ENCODE peak calls at places on chromosomes 6 and 20, in six cellular contexts. I, C, A, Q, N and M are unnamed samples.

GRCh38 chr20:18750735-18751134 is 62.8 kb upstream of the SCP2D1 start:
- DNase-seq in N (peak), Q (no peak), C (no peak), A (no peak), I (no peak), M (no peak)

GRCh38 chr20:33415948-33416347 is 14.6 kb upstream of the CDK5RAP1 start:
- DNase-seq in I (no peak), N (peak), A (no peak), C (peak), Q (no peak), M (no peak)

GRCh38 chr6:170296746-170297576 is 6.1 kb upstream of the DLL1 start:
- DNase-seq in N (peak), C (no peak), I (no peak), Q (no peak), A (no peak), M (no peak)

GRCh38 chr20:51454250-51454865 is 88.2 kb downstream of the NFATC2 start:
- DNase-seq in C (no peak), Q (no peak), A (no peak), I (no peak), N (no peak), M (no peak)

GRCh38 chr20:33910056-33910455 is 83.7 kb upstream of the RALY start:
- DNase-seq in N (no peak), Q (no peak), I (no peak), A (no peak), C (no peak), M (no peak)

GRCh38 chr20:55264825-55265224 is 740.5 kb downstream of the CBLN4 start:
- DNase-seq in C (no peak), N (peak), A (peak), Q (no peak), I (no peak), M (no peak)

GRCh38 chr6:152859225-152859624 is 108.6 kb downstream of the VIP start:
- DNase-seq in N (no peak), Q (no peak), I (no peak), C (no peak), A (no peak), M (no peak)

GRCh38 chr6:149900620-149901443 is 2.9 kb upstream of the RAET1E start:
- DNase-seq in I (no peak), A (no peak), C (no peak), N (no peak), Q (no peak), M (no peak)

GRCh38 chr20:49558826-49559225 is 9.1 kb downstream of the PTGIS start:
- DNase-seq in C (no peak), A (no peak), I (no peak), Q (no peak), N (no peak), M (no peak)

GRCh38 chr20:50583422-50584150 is 73.4 kb downstream of the PTPN1 start:
- DNase-seq in Q (no peak), C (no peak), N (no peak), A (no peak), I (no peak), M (no peak)

GRCh38 chr6:29651413-29652197 is 5.3 kb upstream of the MOG start:
- DNase-seq in N (peak), C (peak), Q (no peak), A (peak), I (peak), M (no peak)

GRCh38 chr6:52124126-52125121 is 37.0 kb upstream of the PKHD1 start:
- DNase-seq in I (no peak), A (peak), N (no peak), Q (no peak), C (no peak), M (no peak)

GRCh38 chr6:94260755-94261154 is 841.4 kb upstream of the EPHA7 start:
- DNase-seq in A (no peak), I (no peak), C (no peak), N (no peak), Q (no peak), M (no peak)

GRCh38 chr6:39281312-39281980 is 32.8 kb downstream of the KCNK17 start:
- DNase-seq in A (no peak), N (no peak), Q (no peak), I (no peak), C (no peak), M (no peak)

GRCh38 chr20:41308290-41308691 is 9.2 kb downstream of the ZHX3 start:
- DNase-seq in C (no peak), I (no peak), A (peak), N (no peak), Q (no peak), M (no peak)

GRCh38 chr6:75491302-75491701 is 2.3 kb downstream of the FILIP1 start:
- DNase-seq in C (peak), A (no peak), I (no peak), N (no peak), Q (no peak), M (no peak)

GRCh38 chr6:63643862-63644261 is 8.3 kb downstream of the PHF3 start:
- DNase-seq in A (no peak), Q (no peak), C (no peak), N (no peak), I (no peak), M (no peak)

GRCh38 chr6:149717255-149717587 is 680 bp downstream of the LATS1 start:
- DNase-seq in A (no peak), N (no peak), C (no peak), Q (no peak), I (no peak), M (no peak)

GRCh38 chr6:139364302-139364981 is 10.0 kb downstream of the CITED2 start:
- DNase-seq in Q (no peak), N (peak), A (peak), C (peak), I (peak), M (no peak)